ENCODE peak calls at places on chromosomes 7 and 10, in four cellular contexts. One of them, this sample, is unnamed.

GRCh38 chr10:12237265-12238220 is 41.6 kb downstream of the CDC123 start:
- DNase-seq in NCI-H82: no peak
- DNase-seq in HEK293T: no peak
- DNase-seq in COR-L47: no peak
- DNase-seq in this sample: no peak

GRCh38 chr7:108114117-108114841 is 15.9 kb downstream of the LAMB4 start:
- DNase-seq in NCI-H82: peak
- DNase-seq in HEK293T: peak
- DNase-seq in COR-L47: peak
- DNase-seq in this sample: peak

GRCh38 chr7:30655096-30655970 is 26.9 kb downstream of the CRHR2 start:
- DNase-seq in NCI-H82: no peak
- DNase-seq in HEK293T: no peak
- DNase-seq in COR-L47: no peak
- DNase-seq in this sample: no peak

GRCh38 chr7:127391591-127392181 is 822 bp downstream of the ZNF800 start:
- DNase-seq in NCI-H82: peak
- DNase-seq in HEK293T: peak
- DNase-seq in COR-L47: peak
- DNase-seq in this sample: no peak

GRCh38 chr10:49655099-49655498 is 24.4 kb upstream of the C10orf53 start:
- DNase-seq in NCI-H82: no peak
- DNase-seq in HEK293T: no peak
- DNase-seq in COR-L47: no peak
- DNase-seq in this sample: no peak

GRCh38 chr10:79069325-79070090 is 742 bp downstream of the ZMIZ1 start:
- DNase-seq in NCI-H82: peak
- DNase-seq in HEK293T: peak
- DNase-seq in COR-L47: no peak
- DNase-seq in this sample: no peak

GRCh38 chr10:132452216-132452650 is 55.2 kb downstream of the PWWP2B start:
- DNase-seq in NCI-H82: no peak
- DNase-seq in HEK293T: no peak
- DNase-seq in COR-L47: no peak
- DNase-seq in this sample: peak

GRCh38 chr10:122213766-122214165 is 57.3 kb upstream of the BTBD16 start:
- DNase-seq in NCI-H82: no peak
- DNase-seq in HEK293T: no peak
- DNase-seq in COR-L47: no peak
- DNase-seq in this sample: no peak

GRCh38 chr10:113093188-113094113 is 143.4 kb downstream of the TCF7L2 start:
- DNase-seq in NCI-H82: no peak
- DNase-seq in HEK293T: no peak
- DNase-seq in COR-L47: no peak
- DNase-seq in this sample: no peak

GRCh38 chr7:132760873-132761272 is 184.6 kb upstream of the PLXNA4 start:
- DNase-seq in NCI-H82: no peak
- DNase-seq in HEK293T: no peak
- DNase-seq in COR-L47: no peak
- DNase-seq in this sample: no peak

GRCh38 chr10:48493083-48493871 is 111.6 kb downstream of the ARHGAP22 start:
- DNase-seq in NCI-H82: peak
- DNase-seq in HEK293T: no peak
- DNase-seq in COR-L47: peak
- DNase-seq in this sample: peak

GRCh38 chr10:126135177-126135576 is 238.8 kb downstream of the FANK1 start:
- DNase-seq in NCI-H82: peak
- DNase-seq in HEK293T: no peak
- DNase-seq in COR-L47: no peak
- DNase-seq in this sample: no peak

GRCh38 chr10:4120454-4120853 is 335.4 kb upstream of the KLF6 start:
- DNase-seq in NCI-H82: no peak
- DNase-seq in HEK293T: no peak
- DNase-seq in COR-L47: no peak
- DNase-seq in this sample: no peak

GRCh38 chr7:67542916-67543315 is 546.3 kb downstream of the TYW1 start:
- DNase-seq in NCI-H82: no peak
- DNase-seq in HEK293T: no peak
- DNase-seq in COR-L47: no peak
- DNase-seq in this sample: no peak

GRCh38 chr10:1162481-1163203 is 106.5 kb downstream of the WDR37 start:
- DNase-seq in NCI-H82: no peak
- DNase-seq in HEK293T: no peak
- DNase-seq in COR-L47: no peak
- DNase-seq in this sample: no peak

GRCh38 chr10:132991706-132992432 is 49.5 kb upstream of the CFAP46 start:
- DNase-seq in NCI-H82: no peak
- DNase-seq in HEK293T: no peak
- DNase-seq in COR-L47: no peak
- DNase-seq in this sample: no peak

GRCh38 chr10:3951993-3952392 is 167.0 kb upstream of the KLF6 start:
- DNase-seq in NCI-H82: no peak
- DNase-seq in HEK293T: no peak
- DNase-seq in COR-L47: no peak
- DNase-seq in this sample: no peak

GRCh38 chr10:78664929-78665525 is 403.7 kb upstream of the ZMIZ1 start:
- DNase-seq in NCI-H82: peak
- DNase-seq in HEK293T: peak
- DNase-seq in COR-L47: no peak
- DNase-seq in this sample: peak

GRCh38 chr7:1855396-1856160 is 185.5 kb downstream of the ELFN1 start:
- DNase-seq in NCI-H82: peak
- DNase-seq in HEK293T: no peak
- DNase-seq in COR-L47: no peak
- DNase-seq in this sample: peak

GRCh38 chr10:43264324-43264986 is 2.4 kb downstream of the RASGEF1A start:
- DNase-seq in NCI-H82: peak
- DNase-seq in HEK293T: peak
- DNase-seq in COR-L47: no peak
- DNase-seq in this sample: peak

GRCh38 chr10:119246862-119247549 is 39.6 kb downstream of the GRK5 start:
- DNase-seq in NCI-H82: no peak
- DNase-seq in HEK293T: no peak
- DNase-seq in COR-L47: no peak
- DNase-seq in this sample: no peak

GRCh38 chr10:1628757-1629156 is 108.6 kb downstream of the ADARB2 start:
- DNase-seq in NCI-H82: no peak
- DNase-seq in HEK293T: no peak
- DNase-seq in COR-L47: no peak
- DNase-seq in this sample: no peak

GRCh38 chr10:43140414-43140813 is 2.2 kb downstream of the CSGALNACT2 start:
- DNase-seq in NCI-H82: no peak
- DNase-seq in HEK293T: no peak
- DNase-seq in COR-L47: no peak
- DNase-seq in this sample: no peak

GRCh38 chr7:155257482-155258232 is 40.0 kb upstream of the INSIG1 start:
- DNase-seq in NCI-H82: peak
- DNase-seq in HEK293T: no peak
- DNase-seq in COR-L47: no peak
- DNase-seq in this sample: no peak

This sample was measured in NCI-H524.